ENCODE peak calls at places on chromosomes 7 and 10, in four cellular contexts. R is lower lobe of right lung, S is heart left ventricle, E is Peyer's patch. X is an unnamed sample.

GRCh38 chr10:68105820-68106219 is 3.5 kb upstream of the MYPN start:
- DNase-seq in R (no peak), S (no peak), E (no peak), X (no peak)

GRCh38 chr10:129274928-129275474 is 192.0 kb upstream of the MGMT start:
- DNase-seq in R (no peak), S (no peak), E (no peak), X (no peak)

GRCh38 chr10:91103384-91104184 is 116.9 kb upstream of the PCGF5 start:
- DNase-seq in R (no peak), S (no peak), E (no peak), X (no peak)

GRCh38 chr10:132986576-132986975 is 44.2 kb upstream of the CFAP46 start:
- DNase-seq in R (peak; percentile 44), S (no peak), E (peak; percentile 16), X (no peak)

GRCh38 chr7:98204670-98205069 is 6.6 kb upstream of the BHLHA15 start:
- DNase-seq in R (no peak), S (no peak), E (peak; percentile 81), X (peak; percentile 94)

GRCh38 chr7:80467069-80467468 is 44.8 kb downstream of the GNAT3 start:
- DNase-seq in R (no peak), S (no peak), E (no peak), X (peak; percentile 98)

GRCh38 chr7:138741453-138741735 is 40.2 kb upstream of the SVOPL start:
- DNase-seq in R (no peak), S (no peak), E (no peak), X (no peak)

GRCh38 chr7:31603076-31603475 is 83.9 kb upstream of the PPP1R17 start:
- DNase-seq in R (no peak), S (no peak), E (no peak), X (no peak)

GRCh38 chr7:128729489-128729888 is 9.7 kb upstream of the CALU start:
- DNase-seq in R (no peak), S (no peak), E (no peak), X (peak; percentile 12)

GRCh38 chr10:15209827-15210509 is 41.5 kb upstream of the NMT2 start:
- DNase-seq in R (peak; percentile 69), S (peak; percentile 87), E (peak; percentile 72), X (peak; percentile 76)

GRCh38 chr10:131660427-131660826 is 240.4 kb upstream of the PPP2R2D start:
- DNase-seq in R (no peak), S (no peak), E (no peak), X (no peak)

GRCh38 chr10:130358981-130359650 is 222.9 kb downstream of the GLRX3 start:
- DNase-seq in R (no peak), S (no peak), E (no peak), X (no peak)

GRCh38 chr10:102744374-102745051 is 765 bp downstream of the WBP1L start:
- DNase-seq in R (no peak), S (no peak), E (no peak), X (peak; percentile 20)
- H3K36me3 ChIP-seq in R (no peaks in the 10 kb centered on the region), S (no peaks in the 10 kb centered on the region), E (no peaks in the 10 kb centered on the region), X (no peaks in the 10 kb centered on the region)

DNA sequence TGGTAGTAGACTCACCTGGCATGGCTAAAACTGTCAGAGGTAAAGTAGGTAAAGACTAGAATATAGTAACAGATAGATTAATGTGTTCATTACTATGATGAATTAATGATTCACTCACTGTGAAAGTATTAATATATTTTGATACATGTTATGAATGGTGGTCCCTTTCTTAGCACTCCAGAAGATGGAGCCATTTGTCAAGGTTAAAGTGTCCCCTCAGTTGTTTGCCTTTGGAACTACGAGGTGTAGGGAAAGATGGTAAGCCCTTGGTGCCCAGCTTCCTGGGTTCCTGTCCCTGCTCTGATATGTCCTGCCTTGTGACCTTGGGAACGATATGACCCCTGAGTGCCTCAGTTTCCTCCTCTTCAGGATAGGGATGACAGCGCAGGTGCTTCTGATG is 49.4 kb downstream of the HTRA1 start:
- DNase-seq in R (no peak), S (no peak), E (no peak), X (no peak)
- H3K36me3 ChIP-seq in R (peaks cover 44% of the 10 kb centered on the region), S (no peaks in the 10 kb centered on the region), E (no peaks in the 10 kb centered on the region), X (no peaks in the 10 kb centered on the region)

GRCh38 chr7:9863542-9863941 is 1110.1 kb upstream of the PHF14 start:
- DNase-seq in R (no peak), S (no peak), E (no peak), X (no peak)
- H3K36me3 ChIP-seq in R (no peaks in the 10 kb centered on the region), S (no peaks in the 10 kb centered on the region), E (no peaks in the 10 kb centered on the region), X (no peaks in the 10 kb centered on the region)

GRCh38 chr7:155684546-155684945 is 40.1 kb downstream of the RBM33 start:
- DNase-seq in R (no peak), S (no peak), E (no peak), X (no peak)

GRCh38 chr7:155682484-155682883 is 38.0 kb downstream of the RBM33 start:
- DNase-seq in R (no peak), S (no peak), E (no peak), X (peak; percentile 92)

GRCh38 chr7:155683714-155684113 is 39.3 kb downstream of the RBM33 start:
- DNase-seq in R (no peak), S (no peak), E (no peak), X (no peak)

GRCh38 chr7:155681663-155682062 is 37.2 kb downstream of the RBM33 start:
- DNase-seq in R (no peak), S (no peak), E (no peak), X (no peak)

GRCh38 chr7:155683098-155683497 is 38.6 kb downstream of the RBM33 start:
- DNase-seq in R (no peak), S (no peak), E (no peak), X (no peak)
- H3K36me3 ChIP-seq in R (peaks cover 65% of the 10 kb centered on the region), S (no peaks in the 10 kb centered on the region), E (no peaks in the 10 kb centered on the region), X (no peaks in the 10 kb centered on the region)

GRCh38 chr7:151472644-151473380 is 32.9 kb upstream of the CRYGN start:
- DNase-seq in R (no peak), S (no peak), E (no peak), X (no peak)
- H3K36me3 ChIP-seq in R (peaks cover 52% of the 10 kb centered on the region), S (no peaks in the 10 kb centered on the region), E (no peaks in the 10 kb centered on the region), X (peaks cover 19% of the 10 kb centered on the region)

DNA sequence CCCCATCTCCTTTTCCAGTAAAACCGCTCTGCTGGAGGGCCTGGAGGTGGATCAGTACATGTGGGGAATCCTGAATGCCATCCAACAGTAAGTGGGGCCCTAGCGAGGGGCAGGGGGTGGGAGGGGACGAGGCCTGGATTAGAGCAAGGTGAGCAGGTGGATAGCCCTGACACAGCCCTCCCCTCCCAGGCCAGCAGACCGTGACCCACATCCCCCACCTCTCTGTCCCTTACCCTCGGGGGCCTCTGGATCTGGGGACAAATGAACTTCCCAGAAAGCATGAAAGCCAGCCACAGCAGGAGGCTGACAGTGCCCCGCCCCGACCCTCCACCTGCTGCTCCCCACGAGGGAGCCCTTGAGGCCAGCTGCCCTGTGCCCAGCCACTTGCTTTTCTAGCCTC is 41.8 kb upstream of the PPIF start:
- DNase-seq in R (no peak), S (no peak), E (no peak), X (no peak)
- H3K36me3 ChIP-seq in R (peaks cover 100% of the 10 kb centered on the region), S (peaks cover 8% of the 10 kb centered on the region), E (no peaks in the 10 kb centered on the region), X (peaks cover 37% of the 10 kb centered on the region)

GRCh38 chr7:64959072-64959747 is 31.6 kb downstream of the ZNF117 start:
- DNase-seq in R (no peak), S (peak; percentile 32), E (no peak), X (no peak)
- H3K36me3 ChIP-seq in R (no peaks in the 10 kb centered on the region), S (no peaks in the 10 kb centered on the region), E (no peaks in the 10 kb centered on the region), X (no peaks in the 10 kb centered on the region)

X was measured in small intestine.